ENCODE peak calls at places on chromosomes 7 and 10, in four cellular contexts. A, I, Q and W are unnamed samples.

GRCh38 chr10:87976101-87976743 is 112.8 kb downstream of the PTEN start:
- DNase-seq in I (no peak), Q (no peak), A (no peak), W (no peak)

GRCh38 chr10:61633665-61634064 is 29.1 kb upstream of the CABCOCO1 start:
- DNase-seq in I (no peak), Q (no peak), A (no peak), W (no peak)

GRCh38 chr10:69901623-69902505 is 100.2 kb downstream of the COL13A1 start:
- DNase-seq in A (peak), I (no peak), Q (peak), W (peak)

GRCh38 chr10:121324678-121325213 is 273.5 kb downstream of the FGFR2 start:
- DNase-seq in Q (no peak), A (no peak), I (no peak), W (no peak)

GRCh38 chr7:138359891-138360582 is 100.0 kb upstream of the TRIM24 start:
- DNase-seq in A (no peak), Q (no peak), I (no peak), W (no peak)

GRCh38 chr7:31748084-31748483 is 61.1 kb downstream of the PPP1R17 start:
- DNase-seq in Q (no peak), I (no peak), A (no peak), W (no peak)

GRCh38 chr10:125450218-125450617 is 232.7 kb downstream of the TEX36 start:
- DNase-seq in I (no peak), Q (no peak), A (no peak), W (no peak)

GRCh38 chr10:62264702-62265436 is 3.8 kb downstream of the RTKN2 start:
- DNase-seq in Q (no peak), I (no peak), A (peak), W (peak)

GRCh38 chr7:123994449-123994848 is 38.4 kb downstream of the TMEM229A start:
- DNase-seq in A (no peak), Q (no peak), I (no peak), W (no peak)

GRCh38 chr10:29151011-29151410 is 137.9 kb upstream of the LYZL1 start:
- DNase-seq in A (no peak), I (no peak), Q (no peak), W (no peak)

GRCh38 chr10:125192005-125192404 is 31.6 kb upstream of the CTBP2 start:
- DNase-seq in Q (no peak), I (no peak), A (no peak), W (no peak)

GRCh38 chr10:1177936-1178335 is 121.8 kb downstream of the WDR37 start:
- DNase-seq in Q (no peak), I (no peak), A (no peak), W (no peak)

GRCh38 chr10:63767512-63767911 is 246.3 kb downstream of the REEP3 start:
- DNase-seq in I (no peak), Q (no peak), A (no peak), W (peak)

GRCh38 chr7:17638727-17639126 is 301.6 kb downstream of the SNX13 start:
- DNase-seq in Q (no peak), A (no peak), I (no peak), W (no peak)

GRCh38 chr7:44072364-44073231 is 7.2 kb upstream of the PGAM2 start:
- DNase-seq in A (peak), I (no peak), Q (peak), W (peak)

GRCh38 chr7:48728799-48729198 is 195.5 kb upstream of the CDC14C start:
- DNase-seq in I (no peak), Q (no peak), A (no peak), W (no peak)

GRCh38 chr7:27210441-27211083 is 10.7 kb upstream of the HOXA13 start:
- DNase-seq in A (peak), I (no peak), Q (peak), W (peak)

GRCh38 chr7:2840458-2840857 is 3.6 kb downstream of the GNA12 start:
- DNase-seq in Q (no peak), I (no peak), A (no peak), W (no peak)

GRCh38 chr10:61744469-61744868 is 81.7 kb downstream of the CABCOCO1 start:
- DNase-seq in I (no peak), A (no peak), Q (no peak), W (peak)

GRCh38 chr7:40937879-40938278 is 765.0 kb downstream of the INHBA start:
- DNase-seq in I (no peak), Q (no peak), A (no peak), W (no peak)

GRCh38 chr7:94289071-94289470 is 105.6 kb upstream of the COL1A2 start:
- DNase-seq in Q (peak), A (peak), I (no peak), W (no peak)

GRCh38 chr10:86141896-86142295 is 224.7 kb downstream of the GRID1 start:
- DNase-seq in A (no peak), I (no peak), Q (no peak), W (no peak)

GRCh38 chr10:62635127-62635526 is 169.4 kb upstream of the ADO start:
- DNase-seq in A (no peak), I (no peak), Q (no peak), W (no peak)

GRCh38 chr7:18163091-18163490 is 135.4 kb upstream of the PRPS1L1 start:
- DNase-seq in I (no peak), A (no peak), Q (no peak), W (no peak)

DNA sequence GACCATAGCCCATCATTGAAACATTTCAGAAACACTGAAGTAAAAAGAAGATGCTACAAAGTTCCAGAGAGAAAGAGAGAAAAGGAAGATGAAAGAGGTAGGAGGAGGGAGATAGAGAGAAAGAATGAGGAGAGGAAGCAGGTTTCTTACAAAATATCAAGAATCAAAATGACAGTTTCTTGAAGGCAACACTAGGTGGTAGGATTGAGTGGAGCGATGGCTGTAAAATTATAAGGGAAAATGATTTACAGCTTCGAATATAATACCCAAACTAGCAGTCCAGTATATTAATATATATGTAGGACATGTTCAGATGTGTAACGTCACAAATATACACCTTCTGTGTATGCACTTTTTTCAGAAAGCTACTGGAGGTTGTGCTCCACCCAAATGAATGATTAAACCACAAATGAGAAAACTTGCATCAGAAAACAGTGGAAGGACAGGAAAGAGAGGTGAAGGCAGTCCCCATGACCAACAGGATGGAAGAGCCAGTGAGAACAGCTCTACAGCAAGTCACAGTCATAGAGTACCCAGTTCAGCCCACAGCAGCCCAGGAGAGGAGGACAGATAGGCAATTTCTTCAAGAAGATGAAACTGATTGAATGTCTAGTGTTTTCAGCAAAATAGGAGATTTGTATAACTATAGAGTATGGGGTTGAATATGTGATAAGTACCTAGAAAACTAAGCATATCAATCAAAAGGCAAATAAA is 151.5 kb upstream of the TARP start:
- DNase-seq in Q (no peak), A (no peak), I (no peak), W (no peak)
- TF ChIP-seq NRF1 in Q (no peak), A (no peak), I (no peak), W (no peak)

GRCh38 chr7:129522088-129522970 is 20.0 kb downstream of the SMKR1 start:
- DNase-seq in Q (peak), I (no peak), A (no peak), W (peak)
- TF ChIP-seq NRF1 in Q (no peak), I (no peak), A (no peak), W (no peak)

GRCh38 chr10:11631890-11632587 is 20.6 kb upstream of the USP6NL start:
- DNase-seq in I (peak), Q (no peak), A (no peak), W (no peak)
- TF ChIP-seq NRF1 in I (no peak), Q (no peak), A (no peak), W (no peak)

GRCh38 chr7:34070486-34071323 is 165.4 kb downstream of the BMPER start:
- DNase-seq in Q (no peak), I (no peak), A (no peak), W (no peak)

GRCh38 chr7:34066411-34066810 is 161.1 kb downstream of the BMPER start:
- DNase-seq in I (no peak), A (no peak), Q (no peak), W (no peak)

GRCh38 chr7:34067406-34067805 is 162.1 kb downstream of the BMPER start:
- DNase-seq in I (no peak), A (no peak), Q (no peak), W (no peak)

GRCh38 chr7:34066968-34067367 is 161.6 kb downstream of the BMPER start:
- DNase-seq in A (no peak), I (no peak), Q (no peak), W (no peak)

GRCh38 chr7:34069676-34070075 is 164.3 kb downstream of the BMPER start:
- DNase-seq in Q (no peak), I (no peak), A (no peak), W (no peak)
- TF ChIP-seq NRF1 in Q (no peak), I (no peak), A (no peak), W (no peak)

GRCh38 chr7:81685263-81685868 is 84.5 kb downstream of the HGF start:
- DNase-seq in Q (no peak), I (no peak), A (no peak), W (no peak)

GRCh38 chr7:81687062-81687461 is 82.8 kb downstream of the HGF start:
- DNase-seq in A (no peak), I (no peak), Q (no peak), W (no peak)

GRCh38 chr7:81682873-81683272 is 87.0 kb downstream of the HGF start:
- DNase-seq in Q (no peak), I (no peak), A (peak), W (no peak)

GRCh38 chr7:81688622-81689411 is 81.0 kb downstream of the HGF start:
- DNase-seq in I (no peak), Q (no peak), A (no peak), W (no peak)

DNA sequence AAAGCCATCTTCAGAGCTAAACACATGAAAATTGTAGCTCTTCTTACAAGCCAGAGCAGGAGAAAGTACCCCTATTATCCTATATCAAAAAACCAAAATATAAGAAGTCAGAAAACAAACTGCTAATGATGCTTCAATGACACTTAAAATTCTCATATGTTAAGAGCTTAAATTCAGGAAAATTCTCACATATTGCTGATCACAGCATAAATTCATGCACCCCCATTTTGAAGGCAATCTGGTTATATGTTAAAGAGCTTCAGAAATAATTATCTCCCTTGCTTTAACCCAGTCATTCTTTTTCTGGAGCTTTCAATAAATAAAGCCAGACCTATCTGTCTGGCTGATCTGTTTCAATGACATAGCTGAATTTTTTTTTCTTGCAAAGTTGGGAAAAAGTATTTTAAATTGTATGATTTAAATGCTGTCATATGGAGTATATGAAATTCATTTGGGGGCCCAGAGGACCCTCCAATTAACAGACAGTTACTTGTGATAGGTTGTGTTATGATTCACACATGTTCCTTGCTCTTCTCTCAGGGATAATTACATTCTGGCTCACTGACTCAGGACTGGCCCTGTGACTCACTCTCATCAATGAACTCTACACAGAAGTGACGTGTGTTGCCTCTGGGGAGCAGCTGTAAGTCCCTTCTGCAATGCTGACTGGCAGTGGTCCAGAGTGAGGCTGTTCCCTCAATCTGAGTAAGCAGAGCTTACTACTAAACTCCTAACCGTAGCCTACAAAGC is 85.2 kb downstream of the HGF start:
- DNase-seq in Q (no peak), A (peak), I (peak), W (no peak)
- TF ChIP-seq NRF1 in Q (no peak), A (no peak), I (no peak), W (no peak)

GRCh38 chr7:14767716-14768425 is 134.7 kb downstream of the DGKB start:
- DNase-seq in I (no peak), Q (no peak), A (no peak), W (no peak)

GRCh38 chr7:14769261-14769660 is 133.3 kb downstream of the DGKB start:
- DNase-seq in I (no peak), A (no peak), Q (no peak), W (no peak)

GRCh38 chr7:14762552-14762951 is 140.0 kb downstream of the DGKB start:
- DNase-seq in I (no peak), Q (no peak), A (no peak), W (no peak)

GRCh38 chr7:14766747-14767146 is 135.8 kb downstream of the DGKB start:
- DNase-seq in A (no peak), I (no peak), Q (no peak), W (no peak)

GRCh38 chr7:14765731-14766130 is 136.8 kb downstream of the DGKB start:
- DNase-seq in I (no peak), Q (no peak), A (no peak), W (no peak)
- TF ChIP-seq NRF1 in I (no peak), Q (no peak), A (no peak), W (no peak)